ENCODE peak calls at places on chromosomes 5 and 9, in eight cellular contexts. One of them, this sample, is unnamed.

GRCh38 chr5:54528633-54529032 is 11.1 kb downstream of the SNX18 start:
- DNase-seq in M059J: no peak
- DNase-seq in fibroblast of pulmonary artery: no peak
- DNase-seq in activated CD4-positive, alpha-beta memory T cell treated with anti-CD3 and anti-CD28 coated beads for 36 hours: no peak
- DNase-seq in posterior vena cava: no peak
- DNase-seq in NCI-H82: no peak
- DNase-seq in iris pigment epithelial cell: no peak
- DNase-seq in Caco-2: no peak
- DNase-seq in this sample: no peak

GRCh38 chr5:83125560-83125959 is 48.2 kb downstream of the XRCC4 start:
- DNase-seq in M059J: no peak
- DNase-seq in fibroblast of pulmonary artery: no peak
- DNase-seq in activated CD4-positive, alpha-beta memory T cell treated with anti-CD3 and anti-CD28 coated beads for 36 hours: no peak
- DNase-seq in posterior vena cava: no peak
- DNase-seq in NCI-H82: no peak
- DNase-seq in iris pigment epithelial cell: no peak
- DNase-seq in Caco-2: peak; percentile 52
- DNase-seq in this sample: no peak

GRCh38 chr5:73912755-73913365 is 286.9 kb downstream of the ARHGEF28 start:
- DNase-seq in M059J: no peak
- DNase-seq in fibroblast of pulmonary artery: no peak
- DNase-seq in activated CD4-positive, alpha-beta memory T cell treated with anti-CD3 and anti-CD28 coated beads for 36 hours: no peak
- DNase-seq in posterior vena cava: no peak
- DNase-seq in NCI-H82: peak; percentile 35
- DNase-seq in iris pigment epithelial cell: peak; percentile 49
- DNase-seq in Caco-2: no peak
- DNase-seq in this sample: no peak

GRCh38 chr5:1545798-1546355 is 22.1 kb upstream of the LPCAT1 start:
- DNase-seq in M059J: no peak
- DNase-seq in fibroblast of pulmonary artery: no peak
- DNase-seq in activated CD4-positive, alpha-beta memory T cell treated with anti-CD3 and anti-CD28 coated beads for 36 hours: no peak
- DNase-seq in posterior vena cava: peak; percentile 36
- DNase-seq in NCI-H82: no peak
- DNase-seq in iris pigment epithelial cell: no peak
- DNase-seq in Caco-2: no peak
- DNase-seq in this sample: no peak

GRCh38 chr5:172866378-172866777 is 32.3 kb downstream of the ERGIC1 start:
- DNase-seq in M059J: no peak
- DNase-seq in fibroblast of pulmonary artery: no peak
- DNase-seq in activated CD4-positive, alpha-beta memory T cell treated with anti-CD3 and anti-CD28 coated beads for 36 hours: no peak
- DNase-seq in posterior vena cava: no peak
- DNase-seq in NCI-H82: no peak
- DNase-seq in iris pigment epithelial cell: no peak
- DNase-seq in Caco-2: no peak
- DNase-seq in this sample: no peak

GRCh38 chr9:83167126-83167525 is 104.2 kb upstream of the RASEF start:
- DNase-seq in M059J: peak; percentile 44
- DNase-seq in fibroblast of pulmonary artery: no peak
- DNase-seq in activated CD4-positive, alpha-beta memory T cell treated with anti-CD3 and anti-CD28 coated beads for 36 hours: no peak
- DNase-seq in posterior vena cava: no peak
- DNase-seq in NCI-H82: no peak
- DNase-seq in iris pigment epithelial cell: no peak
- DNase-seq in Caco-2: no peak
- DNase-seq in this sample: no peak

GRCh38 chr5:132456553-132457361 is 33.8 kb downstream of the IRF1 start:
- DNase-seq in M059J: peak; percentile 85
- DNase-seq in fibroblast of pulmonary artery: peak; percentile 79
- DNase-seq in activated CD4-positive, alpha-beta memory T cell treated with anti-CD3 and anti-CD28 coated beads for 36 hours: peak; percentile 76
- DNase-seq in posterior vena cava: peak; percentile 91
- DNase-seq in NCI-H82: no peak
- DNase-seq in iris pigment epithelial cell: peak; percentile 57
- DNase-seq in Caco-2: no peak
- DNase-seq in this sample: no peak

GRCh38 chr5:57124014-57124413 is 49.8 kb upstream of the GPBP1 start:
- DNase-seq in M059J: no peak
- DNase-seq in fibroblast of pulmonary artery: no peak
- DNase-seq in activated CD4-positive, alpha-beta memory T cell treated with anti-CD3 and anti-CD28 coated beads for 36 hours: no peak
- DNase-seq in posterior vena cava: no peak
- DNase-seq in NCI-H82: no peak
- DNase-seq in iris pigment epithelial cell: no peak
- DNase-seq in Caco-2: no peak
- DNase-seq in this sample: no peak

GRCh38 chr5:96919754-96920197 is 16.1 kb upstream of the LNPEP start:
- DNase-seq in M059J: no peak
- DNase-seq in fibroblast of pulmonary artery: no peak
- DNase-seq in activated CD4-positive, alpha-beta memory T cell treated with anti-CD3 and anti-CD28 coated beads for 36 hours: peak; percentile 33
- DNase-seq in posterior vena cava: no peak
- DNase-seq in NCI-H82: no peak
- DNase-seq in iris pigment epithelial cell: no peak
- DNase-seq in Caco-2: no peak
- DNase-seq in this sample: no peak

GRCh38 chr5:50963647-50964584 is 297.5 kb downstream of the PARP8 start:
- DNase-seq in M059J: no peak
- DNase-seq in fibroblast of pulmonary artery: no peak
- DNase-seq in activated CD4-positive, alpha-beta memory T cell treated with anti-CD3 and anti-CD28 coated beads for 36 hours: no peak
- DNase-seq in posterior vena cava: no peak
- DNase-seq in NCI-H82: peak; percentile 62
- DNase-seq in iris pigment epithelial cell: no peak
- DNase-seq in Caco-2: no peak
- DNase-seq in this sample: no peak

GRCh38 chr5:6475626-6476312 is 27.1 kb downstream of the UBE2QL1 start:
- DNase-seq in M059J: no peak
- DNase-seq in fibroblast of pulmonary artery: no peak
- DNase-seq in activated CD4-positive, alpha-beta memory T cell treated with anti-CD3 and anti-CD28 coated beads for 36 hours: no peak
- DNase-seq in posterior vena cava: no peak
- DNase-seq in NCI-H82: peak; percentile 16
- DNase-seq in iris pigment epithelial cell: no peak
- DNase-seq in Caco-2: no peak
- DNase-seq in this sample: no peak

GRCh38 chr9:16150938-16151650 is 598.3 kb downstream of the CCDC171 start:
- DNase-seq in M059J: peak; percentile 18
- DNase-seq in fibroblast of pulmonary artery: no peak
- DNase-seq in activated CD4-positive, alpha-beta memory T cell treated with anti-CD3 and anti-CD28 coated beads for 36 hours: no peak
- DNase-seq in posterior vena cava: no peak
- DNase-seq in NCI-H82: no peak
- DNase-seq in iris pigment epithelial cell: no peak
- DNase-seq in Caco-2: no peak
- DNase-seq in this sample: no peak

GRCh38 chr9:87950765-87951488 is 23.4 kb downstream of the CDK20 start:
- DNase-seq in M059J: peak; percentile 41
- DNase-seq in fibroblast of pulmonary artery: peak; percentile 53
- DNase-seq in activated CD4-positive, alpha-beta memory T cell treated with anti-CD3 and anti-CD28 coated beads for 36 hours: no peak
- DNase-seq in posterior vena cava: no peak
- DNase-seq in NCI-H82: peak; percentile 31
- DNase-seq in iris pigment epithelial cell: peak; percentile 38
- DNase-seq in Caco-2: no peak
- DNase-seq in this sample: peak; percentile 22

GRCh38 chr9:136219276-136219675 is 14.3 kb upstream of the LHX3 start:
- DNase-seq in M059J: peak; percentile 91
- DNase-seq in fibroblast of pulmonary artery: no peak
- DNase-seq in activated CD4-positive, alpha-beta memory T cell treated with anti-CD3 and anti-CD28 coated beads for 36 hours: no peak
- DNase-seq in posterior vena cava: no peak
- DNase-seq in NCI-H82: no peak
- DNase-seq in iris pigment epithelial cell: peak; percentile 88
- DNase-seq in Caco-2: no peak
- DNase-seq in this sample: no peak

GRCh38 chr5:181045316-181045715 is 5.2 kb downstream of the BTNL9 start:
- DNase-seq in M059J: no peak
- DNase-seq in fibroblast of pulmonary artery: no peak
- DNase-seq in activated CD4-positive, alpha-beta memory T cell treated with anti-CD3 and anti-CD28 coated beads for 36 hours: no peak
- DNase-seq in posterior vena cava: peak; percentile 48
- DNase-seq in NCI-H82: no peak
- DNase-seq in iris pigment epithelial cell: no peak
- DNase-seq in Caco-2: no peak
- DNase-seq in this sample: no peak

GRCh38 chr9:74133921-74134320 is 363.2 kb upstream of the RORB start:
- DNase-seq in M059J: no peak
- DNase-seq in fibroblast of pulmonary artery: no peak
- DNase-seq in activated CD4-positive, alpha-beta memory T cell treated with anti-CD3 and anti-CD28 coated beads for 36 hours: no peak
- DNase-seq in posterior vena cava: no peak
- DNase-seq in NCI-H82: no peak
- DNase-seq in iris pigment epithelial cell: no peak
- DNase-seq in Caco-2: no peak
- DNase-seq in this sample: no peak

GRCh38 chr5:149030392-149030791 is 32.5 kb downstream of the SH3TC2 start:
- DNase-seq in M059J: peak; percentile 93
- DNase-seq in fibroblast of pulmonary artery: no peak
- DNase-seq in activated CD4-positive, alpha-beta memory T cell treated with anti-CD3 and anti-CD28 coated beads for 36 hours: no peak
- DNase-seq in posterior vena cava: no peak
- DNase-seq in NCI-H82: no peak
- DNase-seq in iris pigment epithelial cell: peak; percentile 92
- DNase-seq in Caco-2: no peak
- DNase-seq in this sample: no peak

GRCh38 chr5:163809480-163809879 is 304.1 kb downstream of the MAT2B start:
- DNase-seq in M059J: no peak
- DNase-seq in fibroblast of pulmonary artery: peak; percentile 41
- DNase-seq in activated CD4-positive, alpha-beta memory T cell treated with anti-CD3 and anti-CD28 coated beads for 36 hours: no peak
- DNase-seq in posterior vena cava: no peak
- DNase-seq in NCI-H82: peak; percentile 40
- DNase-seq in iris pigment epithelial cell: peak; percentile 28
- DNase-seq in Caco-2: no peak
- DNase-seq in this sample: no peak

GRCh38 chr5:14959443-14960119 is 88.0 kb upstream of the ANKH start:
- DNase-seq in M059J: peak; percentile 10
- DNase-seq in fibroblast of pulmonary artery: no peak
- DNase-seq in activated CD4-positive, alpha-beta memory T cell treated with anti-CD3 and anti-CD28 coated beads for 36 hours: no peak
- DNase-seq in posterior vena cava: no peak
- DNase-seq in NCI-H82: no peak
- DNase-seq in iris pigment epithelial cell: peak; percentile 25
- DNase-seq in Caco-2: no peak
- DNase-seq in this sample: no peak

This sample was measured in NT2/D1.